ENCODE peak calls at places on chromosomes 13 and 19, in four cellular contexts. One of them, this sample, is unnamed.
A peak's percentile ranks its signal among the peaks of the same experiment; 100 is the strongest.

GRCh38 chr13:23679214-23679613 is 109.0 kb downstream of the TNFRSF19 start:
- DNase-seq in cardiac muscle cell: no peak
- DNase-seq in upper lobe of right lung: no peak
- DNase-seq in fibroblast of lung: peak; percentile 88
- DNase-seq in this sample: no peak

GRCh38 chr19:27887946-27888345 is 1325.0 kb downstream of the UQCRFS1 start:
- DNase-seq in cardiac muscle cell: no peak
- DNase-seq in upper lobe of right lung: no peak
- DNase-seq in fibroblast of lung: no peak
- DNase-seq in this sample: no peak

GRCh38 chr13:105979586-105979985 is 555.9 kb downstream of the EFNB2 start:
- DNase-seq in cardiac muscle cell: peak; percentile 70
- DNase-seq in upper lobe of right lung: no peak
- DNase-seq in fibroblast of lung: no peak
- DNase-seq in this sample: no peak

GRCh38 chr13:101511161-101511560 is 58.7 kb downstream of the ITGBL1 start:
- DNase-seq in cardiac muscle cell: no peak
- DNase-seq in upper lobe of right lung: no peak
- DNase-seq in fibroblast of lung: no peak
- DNase-seq in this sample: no peak

GRCh38 chr13:40207110-40207478 is 459.3 kb downstream of the FOXO1 start:
- DNase-seq in cardiac muscle cell: no peak
- DNase-seq in upper lobe of right lung: no peak
- DNase-seq in fibroblast of lung: no peak
- DNase-seq in this sample: no peak

GRCh38 chr19:56671613-56671994 is at the start of gene ZNF835:
- DNase-seq in cardiac muscle cell: peak; percentile 57
- DNase-seq in upper lobe of right lung: peak; percentile 94
- DNase-seq in fibroblast of lung: peak; percentile 2
- DNase-seq in this sample: peak; percentile 71

GRCh38 chr19:10553943-10554381 is 10.3 kb downstream of the ATG4D start:
- DNase-seq in cardiac muscle cell: no peak
- DNase-seq in upper lobe of right lung: no peak
- DNase-seq in fibroblast of lung: no peak
- DNase-seq in this sample: peak; percentile 48

GRCh38 chr19:2042485-2043268 is 8.4 kb downstream of the MKNK2 start:
- DNase-seq in cardiac muscle cell: no peak
- DNase-seq in upper lobe of right lung: peak; percentile 77
- DNase-seq in fibroblast of lung: no peak
- DNase-seq in this sample: no peak

GRCh38 chr13:20968745-20969144 is 66.2 kb upstream of the XPO4 start:
- DNase-seq in cardiac muscle cell: no peak
- DNase-seq in upper lobe of right lung: no peak
- DNase-seq in fibroblast of lung: peak; percentile 26
- DNase-seq in this sample: no peak

GRCh38 chr19:1172353-1173159 is 1.5 kb downstream of the SBNO2 start:
- DNase-seq in cardiac muscle cell: no peak
- DNase-seq in upper lobe of right lung: peak; percentile 74
- DNase-seq in fibroblast of lung: peak; percentile 63
- DNase-seq in this sample: no peak

GRCh38 chr13:34076943-34077703 is 259.2 kb downstream of the RFC3 start:
- DNase-seq in cardiac muscle cell: peak; percentile 10
- DNase-seq in upper lobe of right lung: no peak
- DNase-seq in fibroblast of lung: peak; percentile 79
- DNase-seq in this sample: no peak

GRCh38 chr13:20825476-20825875 is 51.7 kb upstream of the EEF1AKMT1 start:
- DNase-seq in cardiac muscle cell: no peak
- DNase-seq in upper lobe of right lung: no peak
- DNase-seq in fibroblast of lung: peak; percentile 90
- DNase-seq in this sample: no peak

GRCh38 chr13:73061478-73062275 is 2.9 kb downstream of the KLF5 start:
- DNase-seq in cardiac muscle cell: no peak
- DNase-seq in upper lobe of right lung: no peak
- DNase-seq in fibroblast of lung: no peak
- DNase-seq in this sample: no peak

GRCh38 chr13:35720690-35721554 is 244.4 kb upstream of the MAB21L1 start:
- DNase-seq in cardiac muscle cell: peak; percentile 80
- DNase-seq in upper lobe of right lung: no peak
- DNase-seq in fibroblast of lung: peak; percentile 39
- DNase-seq in this sample: peak; percentile 5

DNA sequence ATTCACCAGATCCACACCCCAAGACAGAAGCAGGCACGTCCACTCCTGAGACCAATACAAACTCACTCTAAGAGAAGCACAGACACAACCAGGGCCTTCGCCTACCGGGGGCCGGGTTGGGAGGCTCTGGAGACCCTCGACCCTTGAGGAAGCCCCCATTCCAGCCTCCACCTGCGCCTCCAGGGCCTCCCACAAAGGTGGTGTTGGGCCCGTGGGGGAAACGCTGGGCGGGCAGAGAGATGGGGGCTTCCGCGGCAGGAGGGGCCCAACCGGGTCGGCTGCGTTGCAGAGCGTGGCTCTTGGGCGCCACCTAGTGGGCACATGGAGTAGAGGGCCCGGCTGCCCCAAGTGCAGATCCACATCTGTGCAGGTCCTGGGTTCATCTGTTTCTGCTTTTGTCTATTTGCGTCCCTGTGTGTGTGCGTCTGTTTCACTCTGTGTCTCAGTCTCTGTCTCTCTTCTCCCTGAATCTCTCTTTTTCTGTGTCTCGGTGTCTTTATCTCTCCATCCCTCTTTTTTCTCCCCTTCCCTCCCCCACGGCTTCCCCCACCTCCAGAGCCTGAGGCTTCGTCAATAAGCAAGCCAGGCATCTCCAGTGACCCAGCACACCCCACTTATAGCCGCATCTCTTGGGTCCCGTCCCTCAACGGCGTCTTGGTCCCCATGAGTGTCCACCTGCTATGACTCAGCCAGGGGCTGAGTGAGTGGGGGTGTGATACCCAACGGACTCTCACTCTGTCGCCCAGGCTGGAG is 10.5 kb upstream of the TINCR start:
- DNase-seq in cardiac muscle cell: peak; percentile 79
- DNase-seq in upper lobe of right lung: peak; percentile 85
- DNase-seq in fibroblast of lung: no peak
- DNase-seq in this sample: peak; percentile 64
- H3K27ac ChIP-seq in cardiac muscle cell: no peak overlapping the region
- H3K27ac ChIP-seq in upper lobe of right lung: no peak overlapping the region
- H3K27ac ChIP-seq in fibroblast of lung: no peak overlapping the region
- H3K27ac ChIP-seq in this sample: no peak overlapping the region

GRCh38 chr19:49212302-49212701 is 54.7 kb downstream of the TRPM4 start:
- DNase-seq in cardiac muscle cell: peak; percentile 28
- DNase-seq in upper lobe of right lung: no peak
- DNase-seq in fibroblast of lung: no peak
- DNase-seq in this sample: no peak

GRCh38 chr19:49214701-49215100 is 57.1 kb downstream of the TRPM4 start:
- DNase-seq in cardiac muscle cell: no peak
- DNase-seq in upper lobe of right lung: no peak
- DNase-seq in fibroblast of lung: no peak
- DNase-seq in this sample: no peak

GRCh38 chr19:49210901-49211451 is 53.4 kb downstream of the TRPM4 start:
- DNase-seq in cardiac muscle cell: no peak
- DNase-seq in upper lobe of right lung: no peak
- DNase-seq in fibroblast of lung: no peak
- DNase-seq in this sample: no peak

GRCh38 chr19:49216076-49216475 is 58.5 kb downstream of the TRPM4 start:
- DNase-seq in cardiac muscle cell: no peak
- DNase-seq in upper lobe of right lung: no peak
- DNase-seq in fibroblast of lung: peak; percentile 71
- DNase-seq in this sample: no peak

GRCh38 chr19:49213791-49214190 is 56.2 kb downstream of the TRPM4 start:
- DNase-seq in cardiac muscle cell: no peak
- DNase-seq in upper lobe of right lung: no peak
- DNase-seq in fibroblast of lung: no peak
- DNase-seq in this sample: no peak
- TF ChIP-seq CTCF in cardiac muscle cell: no peak
- TF ChIP-seq CTCF in upper lobe of right lung: peak; percentile 6
- TF ChIP-seq CTCF in fibroblast of lung: no peak
- TF ChIP-seq CTCF in this sample: no peak

GRCh38 chr19:39084732-39085080 is 538 bp downstream of the ACP7 start:
- DNase-seq in cardiac muscle cell: no peak
- DNase-seq in upper lobe of right lung: no peak
- DNase-seq in fibroblast of lung: no peak
- DNase-seq in this sample: no peak
- H3K27ac ChIP-seq in cardiac muscle cell: no peak overlapping the region
- H3K27ac ChIP-seq in upper lobe of right lung: no peak overlapping the region
- H3K27ac ChIP-seq in fibroblast of lung: no peak overlapping the region
- H3K27ac ChIP-seq in this sample: no peak overlapping the region

DNA sequence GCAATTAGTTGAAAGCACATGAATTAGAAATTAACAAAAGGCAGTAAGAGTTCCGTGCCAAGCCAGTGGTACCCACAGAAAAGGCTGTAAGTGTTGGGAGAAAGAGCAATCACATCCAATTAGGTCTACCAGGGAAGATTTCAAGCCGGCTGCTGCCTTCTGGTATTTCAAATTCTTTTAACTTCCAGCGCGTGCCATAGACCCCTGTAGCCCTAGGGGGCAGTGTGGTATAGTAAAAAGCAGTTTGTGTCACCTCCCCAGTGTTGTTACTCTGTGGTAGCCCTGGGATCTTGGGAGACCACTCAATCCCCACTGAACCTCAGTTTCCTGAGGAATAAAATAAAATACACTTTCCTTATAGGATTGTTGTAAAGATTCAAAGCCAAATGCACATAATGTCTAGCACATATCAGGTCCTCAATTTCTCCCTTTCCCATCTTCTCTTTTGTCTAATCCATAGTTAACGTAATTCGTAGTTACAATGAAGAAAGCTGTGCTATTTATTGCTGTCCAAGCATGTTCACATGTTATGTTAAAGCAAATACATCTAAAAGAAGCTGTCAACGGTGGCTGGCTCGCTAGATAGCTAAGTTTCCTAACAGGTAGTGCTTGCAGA is 230.2 kb downstream of the TDRD3 start:
- DNase-seq in cardiac muscle cell: peak; percentile 73
- DNase-seq in upper lobe of right lung: no peak
- DNase-seq in fibroblast of lung: peak; percentile 25
- DNase-seq in this sample: no peak
- TF ChIP-seq CTCF in cardiac muscle cell: peak; percentile 72
- TF ChIP-seq CTCF in upper lobe of right lung: peak; percentile 59
- TF ChIP-seq CTCF in fibroblast of lung: peak; percentile 39
- TF ChIP-seq CTCF in this sample: no peak

DNA sequence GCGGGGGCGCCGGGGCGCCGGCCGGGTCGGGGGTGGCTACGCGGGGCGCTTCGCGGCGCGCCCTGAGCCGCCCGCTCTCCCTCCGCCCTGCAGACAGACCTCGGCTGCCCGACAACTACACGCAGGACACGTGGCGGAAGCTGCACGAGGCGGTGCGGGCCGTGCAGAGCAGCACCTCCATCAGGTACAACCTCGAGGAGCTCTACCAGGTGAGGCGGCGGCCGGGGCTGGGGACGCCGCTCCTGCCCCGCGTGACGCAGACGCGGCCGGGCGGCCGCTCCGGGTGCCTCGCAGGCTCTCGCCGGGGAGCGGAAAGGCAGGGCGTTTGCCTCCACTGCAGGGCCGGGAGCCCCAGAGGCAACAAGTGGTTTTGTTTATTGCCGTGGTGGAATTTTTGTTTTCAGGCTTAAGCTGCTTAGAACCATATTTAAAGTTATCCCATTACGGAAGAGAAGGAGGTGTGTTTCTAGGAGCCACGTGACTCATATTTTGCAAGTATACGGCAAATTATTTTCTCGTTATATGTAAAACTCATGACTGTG is 538 bp downstream of the CUL4A start:
- DNase-seq in cardiac muscle cell: peak; percentile 60
- DNase-seq in upper lobe of right lung: peak; percentile 87
- DNase-seq in fibroblast of lung: peak; percentile 59
- DNase-seq in this sample: peak; percentile 73
- H3K27ac ChIP-seq in cardiac muscle cell: peak overlapping the region; percentile 98
- H3K27ac ChIP-seq in upper lobe of right lung: peak overlapping the region; percentile 89
- H3K27ac ChIP-seq in fibroblast of lung: peak overlapping the region; percentile 80
- H3K27ac ChIP-seq in this sample: peak overlapping the region; percentile 56